ENCODE peak calls at places on chromosomes 5 and 9, in five cellular contexts. W is activated CD4-positive, alpha-beta T cell treated with anti-CD3 and anti-CD28 coated beads for 4 hours; V is HepG2; Z is GM06990; S is GM13977. N is an unnamed sample.

GRCh38 chr5:153926201-153926600 is 112.5 kb downstream of the FAM114A2 start:
- DNase-seq in V (no peak), W (no peak), Z (no peak), S (no peak), N (no peak)

GRCh38 chr5:35162848-35163770 is 67.2 kb downstream of the PRLR start:
- DNase-seq in Z (no peak), S (no peak), W (no peak), V (no peak), N (no peak)

GRCh38 chr5:32542216-32543059 is 42.9 kb upstream of the SUB1 start:
- DNase-seq in V (no peak), W (peak; percentile 33), S (peak; percentile 42), Z (peak; percentile 79), N (peak; percentile 53)

GRCh38 chr5:158174918-158175663 is 316.1 kb upstream of the CLINT1 start:
- DNase-seq in W (peak; percentile 49), V (peak; percentile 32), Z (no peak), S (peak; percentile 75), N (peak; percentile 75)

GRCh38 chr5:173204185-173204979 is 30.6 kb downstream of the NKX2-5 start:
- DNase-seq in Z (no peak), V (peak; percentile 42), W (peak; percentile 7), S (no peak), N (no peak)

GRCh38 chr5:87383216-87383615 is 29.5 kb downstream of the CCNH start:
- DNase-seq in S (no peak), W (no peak), Z (no peak), V (no peak), N (no peak)

GRCh38 chr9:135074354-135075233 is 12.9 kb upstream of the OLFM1 start:
- DNase-seq in V (no peak), S (no peak), W (no peak), Z (no peak), N (no peak)

GRCh38 chr9:35424356-35425352 is 65.3 kb upstream of the RUSC2 start:
- DNase-seq in Z (no peak), W (no peak), V (no peak), S (no peak), N (no peak)

GRCh38 chr9:34374905-34375552 is 1.7 kb downstream of the MYORG start:
- DNase-seq in Z (no peak), V (peak; percentile 94), S (peak; percentile 25), W (no peak), N (no peak)

GRCh38 chr9:7003876-7004275 is 246.1 kb downstream of the KDM4C start:
- DNase-seq in V (no peak), W (no peak), S (no peak), Z (no peak), N (no peak)

GRCh38 chr5:74316064-74316586 is 324.4 kb downstream of the ENC1 start:
- DNase-seq in W (no peak), S (no peak), V (peak; percentile 15), Z (peak; percentile 41), N (no peak)

GRCh38 chr9:8172000-8172399 is 372.4 kb upstream of the DMAC1 start:
- DNase-seq in V (no peak), W (no peak), S (no peak), Z (no peak), N (no peak)

GRCh38 chr5:125410501-125411162 is 664.2 kb upstream of the ZNF608 start:
- DNase-seq in S (no peak), Z (no peak), V (no peak), W (no peak), N (no peak)

GRCh38 chr9:31799953-31800609 is 584.4 kb upstream of the ACO1 start:
- DNase-seq in Z (no peak), V (peak; percentile 24), S (no peak), W (no peak), N (no peak)

GRCh38 chr9:129176786-129177442 is 1.1 kb downstream of the IER5L start:
- DNase-seq in V (no peak), W (no peak), Z (peak; percentile 58), S (peak; percentile 59), N (no peak)

GRCh38 chr5:174159327-174160247 is 114.1 kb downstream of the NSG2 start:
- DNase-seq in Z (no peak), V (no peak), S (no peak), W (no peak), N (no peak)

GRCh38 chr9:121718063-121718462 is 66.6 kb downstream of the DAB2IP start:
- DNase-seq in V (no peak), Z (no peak), W (no peak), S (no peak), N (no peak)

GRCh38 chr9:93111001-93111370 is 15.0 kb downstream of the CARD19 start:
- DNase-seq in W (no peak), S (no peak), V (no peak), Z (no peak), N (no peak)

GRCh38 chr5:54738118-54738972 is 220.8 kb downstream of the SNX18 start:
- DNase-seq in Z (no peak), V (no peak), S (no peak), W (no peak), N (no peak)

GRCh38 chr5:177404641-177405134 is 4.2 kb upstream of the PFN3 start:
- DNase-seq in V (no peak), W (no peak), S (no peak), Z (no peak), N (no peak)